ENCODE peak calls at places on chromosome 19, in six cellular contexts. B is foreskin fibroblast, Y is PC-3, M is lower leg skin, N is choroid plexus epithelial cell, D is GM13977. K is an unnamed sample.

GRCh38 chr19:9793051-9793591 is 24.6 kb upstream of the ZNF846 start:
- DNase-seq in B (peak), Y (peak), M (peak), N (peak), D (no peak), K (no peak)

GRCh38 chr19:13181747-13182388 is 31.7 kb downstream of the IER2 start:
- DNase-seq in B (peak), Y (peak), M (peak), N (peak), D (peak), K (no peak)

GRCh38 chr19:34365463-34366401 is 736 bp downstream of the GPI start:
- DNase-seq in B (peak), Y (peak), M (no peak), N (peak), D (no peak), K (peak)

GRCh38 chr19:18768997-18769891 is 21.9 kb downstream of the COMP start:
- DNase-seq in B (no peak), Y (no peak), M (no peak), N (no peak), D (no peak), K (no peak)

GRCh38 chr19:456547-457110 is 4.2 kb downstream of the SHC2 start:
- DNase-seq in B (no peak), Y (no peak), M (no peak), N (no peak), D (no peak), K (no peak)

GRCh38 chr19:1967087-1967608 is 26.2 kb downstream of the CSNK1G2 start:
- DNase-seq in B (no peak), Y (no peak), M (no peak), N (no peak), D (no peak), K (no peak)

GRCh38 chr19:50812474-50812873 is 11.1 kb downstream of the KLK1 start:
- DNase-seq in B (no peak), Y (no peak), M (no peak), N (no peak), D (no peak), K (no peak)

GRCh38 chr19:41995959-41996797 is 2.1 kb upstream of the ATP1A3 start:
- DNase-seq in B (no peak), Y (no peak), M (no peak), N (no peak), D (peak), K (no peak)

GRCh38 chr19:326851-327250 is 17.7 kb downstream of the MIER2 start:
- DNase-seq in B (no peak), Y (no peak), M (no peak), N (no peak), D (no peak), K (no peak)

GRCh38 chr19:37329686-37330085 is 41.2 kb upstream of the ZNF527 start:
- DNase-seq in B (no peak), Y (peak), M (no peak), N (peak), D (no peak), K (peak)

GRCh38 chr19:33225458-33225925 is at the start of gene SLC7A10:
- DNase-seq in B (no peak), Y (no peak), M (no peak), N (no peak), D (no peak), K (no peak)

GRCh38 chr19:52648336-52648990 is 10.3 kb upstream of the ZNF83 start:
- DNase-seq in B (no peak), Y (no peak), M (no peak), N (peak), D (no peak), K (no peak)

GRCh38 chr19:40718774-40719391 is 2.0 kb downstream of the ITPKC start:
- DNase-seq in B (peak), Y (peak), M (peak), N (peak), D (peak), K (peak)

GRCh38 chr19:15260939-15261338 is 28.7 kb upstream of the EPHX3 start:
- DNase-seq in B (no peak), Y (peak), M (no peak), N (peak), D (no peak), K (no peak)
- TF ChIP-seq CTCF in B (no peak), Y (peak), M (no peak), N (peak), D (peak), K (no peak)

GRCh38 chr19:45638930-45639729 is at the start of gene EML2:
- DNase-seq in B (peak), Y (peak), M (peak), N (peak), D (peak), K (peak)

GRCh38 chr19:45640849-45641273 is 1.7 kb upstream of the EML2 start:
- DNase-seq in B (no peak), Y (peak), M (peak), N (no peak), D (no peak), K (peak)

GRCh38 chr19:45636275-45636674 is 2.9 kb downstream of the EML2 start:
- DNase-seq in B (no peak), Y (no peak), M (no peak), N (no peak), D (no peak), K (no peak)

GRCh38 chr19:45636902-45637301 is 2.3 kb downstream of the EML2 start:
- DNase-seq in B (no peak), Y (no peak), M (no peak), N (no peak), D (no peak), K (no peak)

GRCh38 chr19:45637890-45638667 is 1.1 kb downstream of the EML2 start:
- DNase-seq in B (peak), Y (no peak), M (no peak), N (peak), D (no peak), K (peak)
- TF ChIP-seq CTCF in B (no peak), Y (no peak), M (no peak), N (no peak), D (no peak), K (no peak)

DNA sequence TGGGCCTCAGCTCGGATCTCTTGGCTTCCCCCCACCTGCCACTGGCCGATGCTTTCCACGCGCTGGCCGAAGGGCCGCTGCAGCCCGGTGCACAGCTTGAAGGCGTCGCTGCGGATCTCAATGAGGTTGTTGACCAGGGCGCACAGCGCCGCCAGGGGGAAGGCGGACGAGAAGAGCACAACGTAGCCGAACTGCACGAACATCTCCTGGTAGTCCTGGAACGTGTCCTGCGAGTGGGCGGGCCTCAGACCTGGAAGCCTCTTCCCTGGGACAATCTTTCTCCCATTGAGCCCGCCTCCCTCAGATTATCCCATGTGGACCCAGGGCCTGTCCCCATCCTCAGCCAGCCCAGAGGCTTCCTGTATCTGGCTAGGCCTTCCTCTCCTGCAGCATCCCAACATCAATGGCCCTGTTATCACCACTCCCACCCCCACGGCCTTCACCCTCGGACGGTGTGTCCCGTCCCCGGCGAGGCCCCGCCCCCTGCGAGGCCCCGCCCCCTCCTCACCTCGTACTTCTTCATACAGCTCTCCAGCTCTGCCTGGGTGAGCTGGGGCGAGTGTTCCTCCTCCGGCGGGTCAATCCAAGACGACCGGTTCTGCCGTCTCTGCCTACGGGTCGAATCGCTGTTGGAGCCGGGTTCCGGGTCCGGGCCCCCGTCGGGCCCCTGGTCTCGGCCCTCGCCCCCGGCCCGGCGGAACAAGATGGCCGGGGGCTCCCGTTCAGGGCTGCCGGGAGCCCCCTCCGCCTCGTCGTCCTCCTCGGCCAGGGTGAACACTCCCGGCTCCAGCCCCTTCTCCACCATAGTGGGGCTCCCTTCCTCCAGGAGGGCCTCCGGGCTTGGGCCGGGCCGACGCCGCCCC is 6.8 kb downstream of the ANO8 start:
- DNase-seq in B (no peak), Y (no peak), M (peak), N (peak), D (peak), K (peak)
- TF ChIP-seq CTCF in B (no peak), Y (no peak), M (no peak), N (peak), D (no peak), K (no peak)

GRCh38 chr19:28454083-28454482 is 758.9 kb downstream of the UQCRFS1 start:
- DNase-seq in B (no peak), Y (no peak), M (no peak), N (peak), D (no peak), K (no peak)
- TF ChIP-seq CTCF in B (no peak), Y (no peak), M (no peak), N (no peak), D (no peak), K (no peak)

GRCh38 chr19:11662278-11662677 is 65.0 kb downstream of the ZNF627 start:
- DNase-seq in B (no peak), Y (no peak), M (no peak), N (no peak), D (no peak), K (no peak)

GRCh38 chr19:11658954-11659353 is 61.7 kb downstream of the ZNF627 start:
- DNase-seq in B (no peak), Y (no peak), M (no peak), N (no peak), D (no peak), K (no peak)

GRCh38 chr19:11657307-11657706 is 60.0 kb downstream of the ZNF627 start:
- DNase-seq in B (no peak), Y (no peak), M (no peak), N (no peak), D (no peak), K (no peak)

GRCh38 chr19:11656535-11656934 is 59.3 kb downstream of the ZNF627 start:
- DNase-seq in B (no peak), Y (no peak), M (no peak), N (no peak), D (no peak), K (no peak)

DNA sequence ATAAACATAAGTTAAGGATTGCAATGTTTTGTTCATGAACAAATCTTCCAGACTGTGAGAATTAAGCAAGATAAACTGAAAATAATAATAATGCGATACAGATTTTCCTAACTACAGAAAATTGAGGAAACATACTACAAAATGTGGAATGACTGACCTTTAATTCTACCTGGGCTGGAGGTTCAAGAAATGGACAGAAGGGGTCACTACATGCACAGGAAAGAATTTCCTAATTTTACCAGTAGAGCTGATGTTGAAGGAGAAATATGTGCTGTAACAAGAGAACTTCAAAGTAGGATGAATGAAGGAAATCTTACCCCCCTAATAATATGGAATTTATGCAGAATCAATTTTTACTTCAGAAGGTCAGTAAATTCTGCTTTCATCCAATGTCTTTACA is 62.3 kb downstream of the ZNF627 start:
- DNase-seq in B (peak), Y (peak), M (no peak), N (peak), D (peak), K (peak)
- TF ChIP-seq CTCF in B (peak), Y (peak), M (no peak), N (peak), D (peak), K (no peak)

DNA sequence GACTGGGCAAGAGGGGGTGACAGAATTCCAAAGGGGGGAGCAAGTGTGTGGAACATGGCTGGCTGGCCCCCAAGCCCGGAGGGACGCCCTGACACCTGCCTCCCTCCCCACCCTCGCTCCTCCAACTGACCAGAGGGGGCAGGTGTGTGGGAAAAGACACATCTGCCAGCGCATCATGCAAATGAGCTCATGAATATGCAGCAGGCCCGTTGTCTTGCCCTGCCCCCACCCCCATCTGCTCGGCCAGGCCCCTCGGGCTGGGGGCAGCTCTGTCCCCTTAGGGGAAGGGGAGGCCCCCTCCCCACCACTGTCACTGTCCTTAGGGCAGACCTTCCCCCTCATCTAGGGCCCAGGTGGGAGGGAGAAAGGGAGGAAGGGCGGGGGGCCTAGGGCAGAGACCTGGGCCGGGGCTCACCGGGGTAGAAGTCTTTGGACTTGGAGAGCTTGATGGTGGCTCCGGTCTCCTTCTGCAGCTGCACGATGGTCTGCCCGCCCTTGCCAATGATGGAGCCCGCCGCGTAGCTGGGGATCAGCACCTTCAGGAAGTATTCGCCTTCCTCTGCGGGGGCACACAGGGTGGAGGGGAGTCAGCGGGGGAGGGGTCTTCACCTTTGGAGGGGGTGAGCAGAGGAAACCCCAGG is 12.9 kb downstream of the NOVA2 start:
- DNase-seq in B (no peak), Y (no peak), M (no peak), N (no peak), D (no peak), K (no peak)
- TF ChIP-seq CTCF in B (no peak), Y (peak), M (no peak), N (no peak), D (no peak), K (no peak)

DNA sequence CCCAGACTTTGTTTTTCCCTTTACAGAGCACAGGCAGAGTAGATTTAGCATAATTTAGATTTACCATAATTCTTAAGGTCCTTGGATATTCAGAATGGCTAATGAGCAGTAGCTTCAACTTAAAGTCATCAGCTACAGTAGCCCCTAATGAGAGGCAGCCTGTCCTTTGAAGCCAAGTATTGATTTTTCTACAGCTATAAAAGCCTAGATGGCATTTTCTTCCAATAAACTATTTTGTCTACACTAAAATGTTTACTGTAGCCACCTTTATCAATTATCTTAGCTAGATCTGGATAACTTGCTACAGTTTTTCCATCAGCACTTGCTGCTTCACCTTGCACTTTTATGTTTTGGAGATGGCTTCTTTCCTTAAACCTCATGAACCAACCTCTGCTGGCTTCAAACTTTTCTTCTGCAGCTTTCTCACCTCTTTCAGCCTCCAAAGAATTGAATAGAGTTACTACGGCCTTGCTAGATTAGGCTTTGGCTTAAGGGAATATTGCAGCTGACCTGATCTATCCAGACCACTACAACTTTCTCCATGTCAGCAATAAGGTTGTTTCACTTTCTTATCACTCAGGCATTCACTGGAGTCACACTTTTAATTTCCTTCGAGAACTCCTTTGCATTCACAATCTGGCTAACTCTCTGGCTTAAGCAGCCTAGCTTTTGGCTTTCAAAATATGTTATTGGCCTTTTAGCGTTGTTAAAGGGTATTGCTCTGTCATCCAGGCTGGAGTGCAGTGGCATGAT is 26.6 kb downstream of the BRD4 start:
- DNase-seq in B (no peak), Y (no peak), M (no peak), N (no peak), D (no peak), K (no peak)
- TF ChIP-seq CTCF in B (no peak), Y (no peak), M (no peak), N (no peak), D (no peak), K (no peak)

GRCh38 chr19:30696514-30696913 is 324.3 kb downstream of the ZNF536 start:
- DNase-seq in B (no peak), Y (no peak), M (no peak), N (peak), D (no peak), K (no peak)
- TF ChIP-seq CTCF in B (peak), Y (peak), M (no peak), N (peak), D (peak), K (no peak)

GRCh38 chr19:3656747-3657394 is 30.3 kb upstream of the CACTIN start:
- DNase-seq in B (no peak), Y (peak), M (no peak), N (no peak), D (no peak), K (peak)
- TF ChIP-seq CTCF in B (no peak), Y (peak), M (no peak), N (peak), D (no peak), K (no peak)

DNA sequence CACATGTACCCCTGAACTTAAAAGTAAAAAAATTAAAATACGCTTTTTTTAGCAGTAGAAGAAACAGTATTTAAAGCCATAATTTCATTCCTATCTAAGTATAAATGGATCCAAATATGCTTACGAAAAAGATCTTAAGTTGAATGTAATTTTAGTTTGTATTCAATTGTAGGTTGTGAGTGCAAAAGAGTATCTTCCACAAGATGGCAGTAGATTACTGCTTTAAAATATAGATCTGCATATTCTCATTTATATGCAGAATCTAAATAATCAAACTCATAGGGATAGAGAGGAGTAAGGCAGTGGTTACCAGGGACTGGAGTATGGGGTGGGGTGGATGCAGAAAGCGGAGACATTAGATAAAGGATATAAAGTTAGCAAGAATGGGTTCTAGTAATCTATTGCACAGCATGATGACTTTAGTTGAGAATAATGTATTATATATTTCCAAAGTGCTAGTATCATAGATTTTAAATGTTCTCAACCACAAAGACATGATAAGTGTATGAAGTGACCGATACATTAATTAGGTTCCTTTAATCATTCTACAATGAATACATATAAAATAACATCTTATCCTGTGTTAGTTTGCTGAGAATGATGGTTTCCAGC is 14.2 kb downstream of the OR7A17 start:
- DNase-seq in B (peak), Y (peak), M (no peak), N (peak), D (peak), K (peak)
- TF ChIP-seq CTCF in B (peak), Y (peak), M (no peak), N (peak), D (peak), K (peak)

K was measured in RWPE1.